ENCODE peak calls at places on chromosomes 12 and 14, in seven cellular contexts. I is activated T-cell treated with anti-CD3 and anti-CD28 coated beads for 1 hour, V is IMR-90, M is pons, S is lung microvascular endothelial cell, U is GDM1, Q is fibroblast of lung. E is an unnamed sample.

GRCh38 chr14:76844223-76844622 is 18.0 kb downstream of the LRRC74A start:
- DNase-seq in I (peak), V (peak), M (peak), S (peak), U (peak), Q (no peak), E (peak)

GRCh38 chr12:132405742-132406251 is 76.4 kb upstream of the GALNT9 start:
- DNase-seq in I (no peak), V (no peak), M (no peak), S (no peak), U (no peak), Q (no peak), E (no peak)

GRCh38 chr14:63542231-63542999 is 762 bp downstream of the PPP2R5E start:
- DNase-seq in I (peak), V (no peak), M (peak), S (peak), U (no peak), Q (no peak), E (no peak)

GRCh38 chr12:43338848-43339526 is 213.0 kb downstream of the ADAMTS20 start:
- DNase-seq in I (no peak), V (peak), M (peak), S (peak), U (no peak), Q (peak), E (peak)

GRCh38 chr12:67630373-67631088 is 18.0 kb upstream of the DYRK2 start:
- DNase-seq in I (peak), V (no peak), M (no peak), S (peak), U (peak), Q (peak), E (no peak)

GRCh38 chr14:101595887-101596721 is 34.8 kb downstream of the DIO3 start:
- DNase-seq in I (no peak), V (no peak), M (no peak), S (no peak), U (peak), Q (no peak), E (no peak)

GRCh38 chr12:91381309-91381804 is 198.7 kb upstream of the DCN start:
- DNase-seq in I (no peak), V (peak), M (peak), S (peak), U (no peak), Q (peak), E (peak)

GRCh38 chr14:61322799-61323290 is 1.5 kb downstream of the PRKCH start:
- DNase-seq in I (no peak), V (peak), M (no peak), S (peak), U (no peak), Q (peak), E (peak)

GRCh38 chr12:109626378-109627115 is 53.0 kb downstream of the MVK start:
- DNase-seq in I (no peak), V (no peak), M (peak), S (no peak), U (no peak), Q (no peak), E (no peak)

GRCh38 chr12:56599797-56600196 is 30.3 kb downstream of the BAZ2A start:
- DNase-seq in I (no peak), V (no peak), M (no peak), S (no peak), U (no peak), Q (no peak), E (no peak)

GRCh38 chr14:76430017-76430416 is 54.1 kb downstream of the ESRRB start:
- DNase-seq in I (no peak), V (no peak), M (no peak), S (no peak), U (no peak), Q (no peak), E (no peak)

GRCh38 chr14:24058260-24058950 is 6.6 kb downstream of the CARMIL3 start:
- DNase-seq in I (no peak), V (peak), M (peak), S (peak), U (peak), Q (peak), E (peak)

GRCh38 chr14:71586131-71586893 is 345.9 kb upstream of the RGS6 start:
- DNase-seq in I (no peak), V (peak), M (peak), S (no peak), U (no peak), Q (peak), E (peak)

GRCh38 chr12:29762637-29763300 is 21.0 kb downstream of the TMTC1 start:
- DNase-seq in I (no peak), V (no peak), M (peak), S (no peak), U (no peak), Q (peak), E (no peak)

GRCh38 chr12:92468358-92469020 is 234.3 kb upstream of the PLEKHG7 start:
- DNase-seq in I (no peak), V (no peak), M (no peak), S (no peak), U (no peak), Q (no peak), E (no peak)

GRCh38 chr14:25430808-25431207 is 380.9 kb upstream of the STXBP6 start:
- DNase-seq in I (no peak), V (no peak), M (no peak), S (no peak), U (no peak), Q (no peak), E (no peak)

GRCh38 chr14:103562135-103562384 is 397 bp downstream of the BAG5 start:
- DNase-seq in I (no peak), V (no peak), M (no peak), S (peak), U (no peak), Q (no peak), E (no peak)

GRCh38 chr12:89278862-89279261 is 73.4 kb downstream of the DUSP6 start:
- DNase-seq in I (no peak), V (no peak), M (no peak), S (peak), U (no peak), Q (no peak), E (no peak)

GRCh38 chr14:66503532-66503931 is 4.4 kb upstream of the GPHN start:
- DNase-seq in I (no peak), V (peak), M (no peak), S (peak), U (no peak), Q (peak), E (peak)

GRCh38 chr14:105840266-105841021 is 314.1 kb downstream of the TMEM121 start:
- DNase-seq in I (no peak), V (no peak), M (no peak), S (no peak), U (no peak), Q (no peak), E (no peak)

GRCh38 chr12:56763753-56764657 is 881 bp downstream of the HSD17B6 start:
- DNase-seq in I (no peak), V (peak), M (no peak), S (no peak), U (no peak), Q (peak), E (peak)

GRCh38 chr14:95664546-95664945 is 21.7 kb upstream of the TCL1B start:
- DNase-seq in I (no peak), V (no peak), M (no peak), S (no peak), U (no peak), Q (no peak), E (no peak)

GRCh38 chr12:47268501-47269459 is 189.0 kb upstream of the AMIGO2 start:
- DNase-seq in I (no peak), V (peak), M (no peak), S (no peak), U (no peak), Q (no peak), E (no peak)

GRCh38 chr12:132888852-132889251 is 1.4 kb upstream of the CHFR start:
- DNase-seq in I (no peak), V (no peak), M (no peak), S (no peak), U (no peak), Q (no peak), E (no peak)

GRCh38 chr14:53696217-53696965 is 260.2 kb downstream of the BMP4 start:
- DNase-seq in I (no peak), V (peak), M (no peak), S (peak), U (no peak), Q (peak), E (peak)

GRCh38 chr14:99427632-99428315 is 52.9 kb downstream of the SETD3 start:
- DNase-seq in I (no peak), V (peak), M (no peak), S (no peak), U (no peak), Q (no peak), E (peak)

GRCh38 chr12:24270965-24271364 is 321.5 kb upstream of the SOX5 start:
- DNase-seq in I (no peak), V (no peak), M (no peak), S (no peak), U (no peak), Q (no peak), E (no peak)

GRCh38 chr12:93918900-93919299 is 229.5 kb upstream of the PLXNC1 start:
- DNase-seq in I (no peak), V (no peak), M (no peak), S (no peak), U (no peak), Q (no peak), E (no peak)

GRCh38 chr14:21382095-21382494 is 1.7 kb downstream of the SUPT16H start:
- DNase-seq in I (no peak), V (no peak), M (no peak), S (no peak), U (no peak), Q (no peak), E (no peak)

GRCh38 chr14:68612049-68612448 is 180.8 kb downstream of the ZFP36L1 start:
- DNase-seq in I (no peak), V (peak), M (no peak), S (no peak), U (no peak), Q (peak), E (no peak)

GRCh38 chr14:23481992-23482813 is 12.7 kb downstream of the NGDN start:
- DNase-seq in I (no peak), V (no peak), M (peak), S (no peak), U (no peak), Q (no peak), E (no peak)

GRCh38 chr14:104891664-104892500 is 26.8 kb downstream of the CEP170B start:
- DNase-seq in I (no peak), V (no peak), M (no peak), S (no peak), U (no peak), Q (no peak), E (no peak)

GRCh38 chr12:50482566-50482965 is 22.2 kb upstream of the DIP2B start:
- DNase-seq in I (no peak), V (peak), M (no peak), S (no peak), U (no peak), Q (no peak), E (peak)

GRCh38 chr12:108884116-108885012 is 4.5 kb downstream of the DAO start:
- DNase-seq in I (peak), V (no peak), M (no peak), S (peak), U (peak), Q (peak), E (peak)

GRCh38 chr14:66101662-66102061 is 384.5 kb upstream of the CCDC196 start:
- DNase-seq in I (no peak), V (no peak), M (no peak), S (no peak), U (no peak), Q (no peak), E (no peak)

GRCh38 chr14:75430526-75430925 is 2.7 kb downstream of the JDP2 start:
- DNase-seq in I (no peak), V (peak), M (no peak), S (peak), U (no peak), Q (peak), E (peak)

GRCh38 chr14:28707814-28708213 is 58.8 kb upstream of the FOXG1 start:
- DNase-seq in I (no peak), V (no peak), M (no peak), S (no peak), U (no peak), Q (peak), E (peak)

GRCh38 chr12:66678640-66679268 is at the start of gene GRIP1:
- DNase-seq in I (no peak), V (no peak), M (no peak), S (no peak), U (no peak), Q (no peak), E (no peak)

GRCh38 chr12:112590281-112590680 is 171.5 kb downstream of the PTPN11 start:
- DNase-seq in I (no peak), V (no peak), M (no peak), S (no peak), U (no peak), Q (no peak), E (no peak)